ENCODE peak calls at places on chromosomes 13 and 19, in five cellular contexts. Y is left ventricle myocardium inferior, A is nephron progenitor cell, Q is foreskin fibroblast, D is PC-9. H is an unnamed sample.

GRCh38 chr13:100388923-100389322 is 199.7 kb downstream of the GGACT start:
- DNase-seq in Y (no peak), A (no peak), Q (no peak), D (no peak), H (no peak)

GRCh38 chr19:43784251-43784980 is 3.6 kb upstream of the KCNN4 start:
- DNase-seq in Y (no peak), A (no peak), Q (peak; percentile 95), D (peak; percentile 94), H (peak; percentile 58)

GRCh38 chr13:45121421-45121820 is 1.1 kb downstream of the GTF2F2 start:
- DNase-seq in Y (no peak), A (no peak), Q (peak; percentile 60), D (no peak), H (peak; percentile 21)

GRCh38 chr19:41621654-41622053 is 5.2 kb downstream of the CEACAM4 start:
- DNase-seq in Y (no peak), A (no peak), Q (no peak), D (no peak), H (no peak)

GRCh38 chr19:46610851-46611770 is 10.0 kb downstream of the CALM3 start:
- DNase-seq in Y (peak; percentile 9), A (no peak), Q (peak; percentile 42), D (no peak), H (peak; percentile 32)

GRCh38 chr13:30780338-30780981 is 45.1 kb downstream of the ALOX5AP start:
- DNase-seq in Y (no peak), A (no peak), Q (no peak), D (no peak), H (no peak)

GRCh38 chr19:45804140-45804958 is 10.8 kb downstream of the RSPH6A start:
- DNase-seq in Y (no peak), A (no peak), Q (no peak), D (no peak), H (no peak)

GRCh38 chr19:8180018-8180417 is 29.2 kb upstream of the CERS4 start:
- DNase-seq in Y (no peak), A (no peak), Q (no peak), D (no peak), H (no peak)

GRCh38 chr19:55259540-55260210 is 858 bp upstream of the PPP6R1 start:
- DNase-seq in Y (no peak), A (peak; percentile 35), Q (no peak), D (no peak), H (no peak)

GRCh38 chr13:75299206-75299605 is 182.8 kb downstream of the TBC1D4 start:
- DNase-seq in Y (no peak), A (no peak), Q (no peak), D (no peak), H (no peak)

GRCh38 chr19:5042556-5042955 is 73.6 kb downstream of the KDM4B start:
- DNase-seq in Y (no peak), A (no peak), Q (no peak), D (no peak), H (no peak)

GRCh38 chr13:75226755-75227435 is 255.1 kb downstream of the TBC1D4 start:
- DNase-seq in Y (no peak), A (no peak), Q (peak; percentile 90), D (no peak), H (no peak)

GRCh38 chr19:15371786-15372380 is 7.7 kb downstream of the AKAP8 start:
- DNase-seq in Y (no peak), A (no peak), Q (no peak), D (no peak), H (no peak)

GRCh38 chr13:40340368-40341085 is 325.9 kb downstream of the FOXO1 start:
- DNase-seq in Y (no peak), A (no peak), Q (peak; percentile 10), D (no peak), H (no peak)

GRCh38 chr13:73230714-73231113 is 171.9 kb downstream of the KLF5 start:
- DNase-seq in Y (no peak), A (no peak), Q (no peak), D (no peak), H (no peak)

GRCh38 chr19:10508707-10509106 is 5.6 kb upstream of the KEAP1 start:
- DNase-seq in Y (no peak), A (no peak), Q (no peak), D (no peak), H (no peak)

GRCh38 chr13:94063096-94063495 is 416.4 kb downstream of the DCT start:
- DNase-seq in Y (no peak), A (no peak), Q (peak; percentile 84), D (no peak), H (no peak)

GRCh38 chr13:71879129-71879535 is 12.1 kb upstream of the DACH1 start:
- DNase-seq in Y (no peak), A (peak; percentile 18), Q (peak; percentile 29), D (no peak), H (peak; percentile 29)

GRCh38 chr13:20291037-20291436 is 58.9 kb upstream of the GJB6 start:
- DNase-seq in Y (no peak), A (no peak), Q (no peak), D (no peak), H (no peak)

GRCh38 chr19:28705008-28705407 is 507.9 kb downstream of the UQCRFS1 start:
- DNase-seq in Y (no peak), A (no peak), Q (peak; percentile 87), D (no peak), H (no peak)

GRCh38 chr13:108427355-108427754 is 157.8 kb downstream of the TNFSF13B start:
- DNase-seq in Y (no peak), A (no peak), Q (no peak), D (no peak), H (no peak)

GRCh38 chr19:48520134-48520533 is 8.5 kb upstream of the LMTK3 start:
- DNase-seq in Y (no peak), A (no peak), Q (no peak), D (no peak), H (no peak)

GRCh38 chr13:99985243-99985874 is 3.8 kb downstream of the ZIC2 start:
- DNase-seq in Y (no peak), A (peak; percentile 71), Q (no peak), D (no peak), H (no peak)

GRCh38 chr13:94121686-94122085 is 357.8 kb downstream of the DCT start:
- DNase-seq in Y (no peak), A (no peak), Q (peak; percentile 72), D (no peak), H (no peak)

GRCh38 chr19:46609511-46610412 is 8.6 kb downstream of the CALM3 start:
- DNase-seq in Y (peak; percentile 13), A (no peak), Q (no peak), D (no peak), H (peak; percentile 17)

GRCh38 chr19:35248310-35249145 is at the start of gene LSR:
- DNase-seq in Y (no peak), A (peak; percentile 75), Q (no peak), D (peak; percentile 95), H (peak; percentile 97)

GRCh38 chr19:45423033-45423588 is 606 bp downstream of the ERCC1 start:
- DNase-seq in Y (no peak), A (no peak), Q (no peak), D (no peak), H (no peak)

GRCh38 chr19:39436350-39436716 is 584 bp upstream of the RPS16 start:
- DNase-seq in Y (no peak), A (no peak), Q (no peak), D (no peak), H (no peak)

GRCh38 chr19:28010656-28011055 is 1202.3 kb downstream of the UQCRFS1 start:
- DNase-seq in Y (no peak), A (no peak), Q (no peak), D (no peak), H (no peak)

GRCh38 chr13:66305960-66306617 is 924.0 kb downstream of the PCDH9 start:
- DNase-seq in Y (no peak), A (no peak), Q (no peak), D (no peak), H (no peak)

GRCh38 chr19:21094347-21095025 is 12.5 kb downstream of the ZNF714 start:
- DNase-seq in Y (no peak), A (no peak), Q (no peak), D (no peak), H (no peak)

GRCh38 chr13:89269737-89270136 is 1598.6 kb downstream of the SLITRK5 start:
- DNase-seq in Y (no peak), A (no peak), Q (no peak), D (no peak), H (no peak)

GRCh38 chr13:36848228-36848982 is 29.4 kb downstream of the RFXAP start:
- DNase-seq in Y (no peak), A (no peak), Q (peak; percentile 30), D (no peak), H (no peak)

GRCh38 chr13:37173214-37173613 is 67.8 kb upstream of the CSNK1A1L start:
- DNase-seq in Y (no peak), A (no peak), Q (peak; percentile 90), D (no peak), H (no peak)

GRCh38 chr19:13082192-13083007 is 20.3 kb downstream of the LYL1 start:
- DNase-seq in Y (no peak), A (peak; percentile 61), Q (peak; percentile 75), D (no peak), H (no peak)
- TF ChIP-seq CTCF in Y (peak; percentile 50), A (peak; percentile 22), Q (peak; percentile 44), D (peak; percentile 48), H (no peak)

GRCh38 chr19:17716309-17716929 is 2.9 kb upstream of the MAP1S start:
- DNase-seq in Y (no peak), A (no peak), Q (peak; percentile 26), D (no peak), H (peak; percentile 37)
- TF ChIP-seq CTCF in Y (no peak), A (peak; percentile 11), Q (peak; percentile 6), D (peak; percentile 42), H (peak; percentile 13)

GRCh38 chr19:14318873-14319272 is 62.4 kb upstream of the ADGRE5 start:
- DNase-seq in Y (no peak), A (peak; percentile 23), Q (no peak), D (peak; percentile 15), H (peak; percentile 83)
- TF ChIP-seq CTCF in Y (peak; percentile 23), A (peak; percentile 7), Q (peak; percentile 16), D (peak; percentile 41), H (peak; percentile 52)

GRCh38 chr13:46380242-46380641 is 6.8 kb downstream of the RUBCNL start:
- DNase-seq in Y (no peak), A (no peak), Q (no peak), D (no peak), H (no peak)

GRCh38 chr13:46378411-46378810 is 8.6 kb downstream of the RUBCNL start:
- DNase-seq in Y (no peak), A (no peak), Q (no peak), D (no peak), H (no peak)

GRCh38 chr13:46373623-46374022 is 13.4 kb downstream of the RUBCNL start:
- DNase-seq in Y (no peak), A (no peak), Q (peak; percentile 19), D (no peak), H (no peak)

GRCh38 chr13:46374710-46375109 is 12.3 kb downstream of the RUBCNL start:
- DNase-seq in Y (no peak), A (no peak), Q (no peak), D (no peak), H (no peak)

DNA sequence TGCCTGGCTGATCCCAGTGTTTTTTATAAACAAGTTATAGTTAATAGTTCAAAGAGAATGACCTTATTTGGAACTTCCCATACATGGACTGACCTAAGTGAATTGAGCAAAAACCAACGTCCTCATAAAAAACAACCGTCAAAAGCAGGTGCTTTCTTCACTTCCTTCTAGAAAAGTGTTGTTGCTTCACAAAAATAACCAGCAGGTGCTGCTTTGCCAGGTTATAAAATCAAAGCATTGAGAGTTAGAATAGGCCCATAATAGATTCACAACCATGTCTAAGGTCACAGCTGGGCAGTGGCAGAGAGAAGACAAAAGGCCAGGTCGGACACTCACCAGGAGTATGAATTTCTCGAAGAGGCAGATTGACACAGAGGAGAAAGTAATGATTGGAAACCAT is 9.5 kb downstream of the RUBCNL start:
- DNase-seq in Y (no peak), A (no peak), Q (no peak), D (no peak), H (no peak)
- TF ChIP-seq CTCF in Y (no peak), A (no peak), Q (no peak), D (no peak), H (no peak)

GRCh38 chr13:101785858-101786257 is 333.4 kb downstream of the ITGBL1 start:
- DNase-seq in Y (peak; percentile 19), A (peak; percentile 14), Q (peak; percentile 64), D (peak; percentile 4), H (peak; percentile 2)
- TF ChIP-seq CTCF in Y (peak; percentile 64), A (peak; percentile 14), Q (no peak), D (peak; percentile 43), H (no peak)